ENCODE peak calls at places on chromosomes 7 and 10, in ten cellular contexts. P, W, X, G, F, L, J, I, N and A are unnamed samples.

GRCh38 chr7:110413038-110413437 is 677.9 kb upstream of the LRRN3 start:
- DNase-seq in L (no peak), N (no peak), J (no peak), F (no peak), P (no peak), X (no peak), W (no peak), I (no peak), G (no peak), A (no peak)

GRCh38 chr7:21965318-21965717 is 19.6 kb upstream of the CDCA7L start:
- DNase-seq in W (no peak), N (no peak), F (peak; percentile 18), X (no peak), P (peak; percentile 44), I (no peak), L (no peak), J (no peak), G (no peak), A (no peak)

GRCh38 chr7:77989981-77990566 is 191.5 kb downstream of the PHTF2 start:
- DNase-seq in I (no peak), X (no peak), L (peak; percentile 16), G (no peak), F (peak; percentile 62), N (no peak), P (peak; percentile 75), W (peak; percentile 35), J (no peak), A (no peak)

GRCh38 chr10:90042075-90042474 is 340.7 kb downstream of the KIF20B start:
- DNase-seq in W (no peak), L (no peak), G (no peak), N (no peak), J (no peak), P (peak; percentile 3), X (no peak), I (no peak), F (no peak), A (no peak)

GRCh38 chr10:79139124-79139835 is 70.5 kb downstream of the ZMIZ1 start:
- DNase-seq in W (peak; percentile 40), X (no peak), J (no peak), P (no peak), I (no peak), N (peak; percentile 95), L (peak; percentile 82), G (peak; percentile 93), F (peak; percentile 73), A (no peak)

GRCh38 chr7:20307119-20307518 is 23.6 kb upstream of the ITGB8 start:
- DNase-seq in X (no peak), J (no peak), G (no peak), W (peak; percentile 34), P (peak; percentile 9), I (no peak), L (peak; percentile 81), F (peak; percentile 68), N (peak; percentile 88), A (no peak)

GRCh38 chr7:50335795-50336754 is 31.6 kb downstream of the IKZF1 start:
- DNase-seq in G (no peak), N (no peak), W (no peak), J (no peak), X (peak; percentile 52), F (no peak), I (no peak), P (no peak), L (no peak), A (no peak)

GRCh38 chr10:126062132-126063032 is 166.0 kb downstream of the FANK1 start:
- DNase-seq in J (no peak), N (peak; percentile 98), I (no peak), P (peak; percentile 43), L (peak; percentile 96), F (peak; percentile 68), W (peak; percentile 97), G (peak; percentile 99), X (no peak), A (peak; percentile 66)

GRCh38 chr10:103140469-103140868 is 52.6 kb downstream of the NT5C2 start:
- DNase-seq in W (no peak), N (no peak), J (no peak), P (no peak), I (no peak), L (no peak), X (no peak), G (no peak), F (no peak), A (no peak)

GRCh38 chr7:43758029-43758860 is at the start of gene BLVRA:
- DNase-seq in X (peak; percentile 25), J (peak; percentile 88), W (no peak), I (peak; percentile 66), P (peak; percentile 17), G (no peak), L (peak; percentile 42), F (peak; percentile 68), N (peak; percentile 23), A (no peak)

GRCh38 chr7:73650524-73650923 is 17.1 kb upstream of the VPS37D start:
- DNase-seq in N (no peak), W (no peak), P (no peak), X (no peak), F (no peak), I (no peak), G (no peak), J (no peak), L (no peak), A (no peak)

GRCh38 chr10:35552622-35553342 is 52.4 kb upstream of the GJD4 start:
- DNase-seq in I (no peak), G (no peak), P (no peak), F (no peak), J (no peak), L (no peak), W (peak; percentile 28), N (no peak), X (no peak), A (no peak)

GRCh38 chr10:43250625-43250924 is 16.3 kb downstream of the RASGEF1A start:
- DNase-seq in L (no peak), N (no peak), G (no peak), X (no peak), W (no peak), F (no peak), J (peak; percentile 71), I (no peak), P (no peak), A (no peak)

GRCh38 chr7:27920281-27920946 is 180.5 kb downstream of the TAX1BP1 start:
- DNase-seq in X (no peak), J (no peak), W (no peak), P (no peak), I (no peak), G (no peak), N (no peak), F (no peak), L (no peak), A (no peak)

GRCh38 chr10:111429288-111430028 is 352.6 kb downstream of the ADRA2A start:
- DNase-seq in X (no peak), N (no peak), L (no peak), P (no peak), I (no peak), F (no peak), J (no peak), W (no peak), G (peak; percentile 67), A (no peak)

GRCh38 chr7:29397398-29397797 is 166.2 kb upstream of the PRR15 start:
- DNase-seq in J (peak; percentile 27), N (no peak), W (no peak), G (no peak), X (no peak), P (no peak), F (no peak), L (no peak), I (no peak), A (no peak)

GRCh38 chr7:23332881-23333612 is 33.9 kb downstream of the MALSU1 start:
- DNase-seq in W (no peak), X (no peak), F (no peak), N (no peak), G (peak; percentile 62), I (no peak), P (no peak), L (peak; percentile 85), J (no peak), A (no peak)

GRCh38 chr7:46131916-46132795 is 211.1 kb upstream of the IGFBP3 start:
- DNase-seq in P (peak; percentile 48), X (no peak), W (no peak), J (no peak), N (peak; percentile 13), F (peak; percentile 70), I (no peak), L (no peak), G (no peak), A (no peak)

GRCh38 chr10:23344251-23344841 is at the start of gene C10orf67:
- DNase-seq in X (no peak), W (peak; percentile 9), F (peak; percentile 60), L (peak; percentile 50), N (peak; percentile 30), J (no peak), G (peak; percentile 45), I (peak; percentile 30), P (peak; percentile 32), A (no peak)

GRCh38 chr10:33010132-33011037 is 52.4 kb upstream of the ITGB1 start:
- DNase-seq in P (peak; percentile 67), F (peak; percentile 54), G (peak; percentile 75), I (peak; percentile 9), N (peak; percentile 83), W (peak; percentile 95), X (no peak), J (no peak), L (peak; percentile 72), A (no peak)

GRCh38 chr10:92108747-92109146 is 182.1 kb downstream of the CPEB3 start:
- DNase-seq in J (no peak), F (no peak), W (no peak), P (no peak), X (no peak), N (no peak), I (no peak), G (no peak), L (no peak), A (no peak)

GRCh38 chr10:44967596-44967995 is 8.0 kb downstream of the RASSF4 start:
- DNase-seq in P (no peak), F (no peak), I (no peak), J (no peak), X (no peak), N (no peak), L (no peak), G (no peak), W (no peak), A (peak; percentile 17)

GRCh38 chr10:89204621-89205020 is 2.5 kb downstream of the CH25H start:
- DNase-seq in I (no peak), X (no peak), G (no peak), P (no peak), N (no peak), W (no peak), L (no peak), J (no peak), F (no peak), A (no peak)

GRCh38 chr7:130982160-130982638 is 248.2 kb upstream of the KLF14 start:
- DNase-seq in N (peak; percentile 53), J (no peak), X (no peak), I (peak; percentile 55), G (peak; percentile 66), P (no peak), L (peak; percentile 61), F (peak; percentile 49), W (peak; percentile 53), A (no peak)

GRCh38 chr10:5971886-5972285 is 5.5 kb downstream of the IL15RA start:
- DNase-seq in I (no peak), P (no peak), W (no peak), X (no peak), N (no peak), G (peak; percentile 20), F (no peak), L (peak; percentile 19), J (peak; percentile 21), A (no peak)

GRCh38 chr7:46993396-46993795 is 588.5 kb downstream of the TNS3 start:
- DNase-seq in N (no peak), P (no peak), W (no peak), X (no peak), F (peak; percentile 42), I (no peak), J (no peak), L (peak; percentile 57), G (no peak), A (no peak)